ENCODE peak calls at places on chromosomes 2 and 18, in nine cellular contexts. One of them, this sample, is unnamed. For H3K9me3, the result is how much of the 10 kb centered on the place peaks cover.

GRCh38 chr18:61922435-61922834 is 29.6 kb upstream of the RNF152 start:
- DNase-seq in tibial artery: no peak
- DNase-seq in SK-N-SH: no peak
- DNase-seq in pancreas: no peak
- DNase-seq in left ventricle myocardium inferior: no peak
- DNase-seq in testis: no peak
- DNase-seq in mammary epithelial cell: peak
- DNase-seq in Peyer's patch: no peak
- DNase-seq in lung: no peak
- DNase-seq in this sample: no peak

GRCh38 chr2:239678666-239679296 is 278.0 kb upstream of the HDAC4 start:
- DNase-seq in tibial artery: peak
- DNase-seq in SK-N-SH: no peak
- DNase-seq in pancreas: no peak
- DNase-seq in left ventricle myocardium inferior: no peak
- DNase-seq in testis: peak
- DNase-seq in mammary epithelial cell: no peak
- DNase-seq in Peyer's patch: no peak
- DNase-seq in lung: no peak
- DNase-seq in this sample: no peak

GRCh38 chr18:46718501-46719341 is 38.1 kb downstream of the ST8SIA5 start:
- DNase-seq in tibial artery: no peak
- DNase-seq in SK-N-SH: no peak
- DNase-seq in pancreas: no peak
- DNase-seq in left ventricle myocardium inferior: no peak
- DNase-seq in testis: no peak
- DNase-seq in mammary epithelial cell: peak
- DNase-seq in Peyer's patch: peak
- DNase-seq in lung: no peak
- DNase-seq in this sample: no peak

GRCh38 chr2:230226090-230226551 is 585 bp downstream of the SP140 start:
- DNase-seq in tibial artery: no peak
- DNase-seq in SK-N-SH: no peak
- DNase-seq in pancreas: no peak
- DNase-seq in left ventricle myocardium inferior: no peak
- DNase-seq in testis: no peak
- DNase-seq in mammary epithelial cell: no peak
- DNase-seq in Peyer's patch: peak
- DNase-seq in lung: no peak
- DNase-seq in this sample: no peak

GRCh38 chr2:23436346-23437099 is 51.5 kb downstream of the KLHL29 start:
- DNase-seq in tibial artery: peak
- DNase-seq in SK-N-SH: no peak
- DNase-seq in pancreas: no peak
- DNase-seq in left ventricle myocardium inferior: no peak
- DNase-seq in testis: no peak
- DNase-seq in mammary epithelial cell: peak
- DNase-seq in Peyer's patch: no peak
- DNase-seq in lung: no peak
- DNase-seq in this sample: peak

GRCh38 chr2:43158259-43158880 is 68.0 kb downstream of the ZFP36L2 start:
- DNase-seq in tibial artery: peak
- DNase-seq in SK-N-SH: no peak
- DNase-seq in pancreas: peak
- DNase-seq in left ventricle myocardium inferior: peak
- DNase-seq in testis: no peak
- DNase-seq in mammary epithelial cell: peak
- DNase-seq in Peyer's patch: peak
- DNase-seq in lung: peak
- DNase-seq in this sample: no peak

GRCh38 chr2:226578879-226579278 is 220.7 kb downstream of the IRS1 start:
- DNase-seq in tibial artery: no peak
- DNase-seq in SK-N-SH: no peak
- DNase-seq in pancreas: no peak
- DNase-seq in left ventricle myocardium inferior: no peak
- DNase-seq in testis: no peak
- DNase-seq in mammary epithelial cell: peak
- DNase-seq in Peyer's patch: no peak
- DNase-seq in lung: peak
- DNase-seq in this sample: no peak

GRCh38 chr18:37322497-37323035 is 243.0 kb downstream of the CELF4 start:
- DNase-seq in tibial artery: no peak
- DNase-seq in SK-N-SH: peak
- DNase-seq in pancreas: peak
- DNase-seq in left ventricle myocardium inferior: no peak
- DNase-seq in testis: peak
- DNase-seq in mammary epithelial cell: no peak
- DNase-seq in Peyer's patch: no peak
- DNase-seq in lung: no peak
- DNase-seq in this sample: peak

GRCh38 chr18:21820035-21820810 is 79.6 kb downstream of the MIB1 start:
- DNase-seq in tibial artery: no peak
- DNase-seq in SK-N-SH: peak
- DNase-seq in pancreas: no peak
- DNase-seq in left ventricle myocardium inferior: no peak
- DNase-seq in testis: no peak
- DNase-seq in mammary epithelial cell: peak
- DNase-seq in Peyer's patch: no peak
- DNase-seq in lung: no peak
- DNase-seq in this sample: no peak

GRCh38 chr2:224309216-224309615 is 92.7 kb downstream of the FAM124B start:
- DNase-seq in tibial artery: no peak
- DNase-seq in SK-N-SH: no peak
- DNase-seq in pancreas: no peak
- DNase-seq in left ventricle myocardium inferior: no peak
- DNase-seq in testis: no peak
- DNase-seq in mammary epithelial cell: peak
- DNase-seq in Peyer's patch: no peak
- DNase-seq in lung: no peak
- DNase-seq in this sample: no peak

GRCh38 chr2:37506407-37507068 is 162.1 kb downstream of the QPCT start:
- DNase-seq in tibial artery: no peak
- DNase-seq in SK-N-SH: peak
- DNase-seq in pancreas: no peak
- DNase-seq in left ventricle myocardium inferior: no peak
- DNase-seq in testis: no peak
- DNase-seq in mammary epithelial cell: no peak
- DNase-seq in Peyer's patch: no peak
- DNase-seq in lung: no peak
- DNase-seq in this sample: no peak

GRCh38 chr2:42902939-42903709 is 110.7 kb upstream of the HAAO start:
- DNase-seq in tibial artery: no peak
- DNase-seq in SK-N-SH: no peak
- DNase-seq in pancreas: no peak
- DNase-seq in left ventricle myocardium inferior: no peak
- DNase-seq in testis: no peak
- DNase-seq in mammary epithelial cell: no peak
- DNase-seq in Peyer's patch: no peak
- DNase-seq in lung: no peak
- DNase-seq in this sample: no peak

GRCh38 chr2:26577442-26578433 is 63.4 kb downstream of the CIB4 start:
- DNase-seq in tibial artery: peak
- DNase-seq in SK-N-SH: peak
- DNase-seq in pancreas: peak
- DNase-seq in left ventricle myocardium inferior: peak
- DNase-seq in testis: peak
- DNase-seq in mammary epithelial cell: peak
- DNase-seq in Peyer's patch: peak
- DNase-seq in lung: peak
- DNase-seq in this sample: peak

GRCh38 chr2:42963452-42964068 is 171.2 kb upstream of the HAAO start:
- DNase-seq in tibial artery: no peak
- DNase-seq in SK-N-SH: no peak
- DNase-seq in pancreas: no peak
- DNase-seq in left ventricle myocardium inferior: no peak
- DNase-seq in testis: no peak
- DNase-seq in mammary epithelial cell: no peak
- DNase-seq in Peyer's patch: no peak
- DNase-seq in lung: no peak
- DNase-seq in this sample: no peak

GRCh38 chr2:25324905-25325592 is 16.7 kb downstream of the DNMT3A start:
- DNase-seq in tibial artery: peak
- DNase-seq in SK-N-SH: peak
- DNase-seq in pancreas: no peak
- DNase-seq in left ventricle myocardium inferior: no peak
- DNase-seq in testis: peak
- DNase-seq in mammary epithelial cell: no peak
- DNase-seq in Peyer's patch: no peak
- DNase-seq in lung: no peak
- DNase-seq in this sample: no peak

GRCh38 chr2:18242716-18243115 is 317.7 kb downstream of the RDH14 start:
- DNase-seq in tibial artery: no peak
- DNase-seq in SK-N-SH: no peak
- DNase-seq in pancreas: no peak
- DNase-seq in left ventricle myocardium inferior: no peak
- DNase-seq in testis: no peak
- DNase-seq in mammary epithelial cell: no peak
- DNase-seq in Peyer's patch: no peak
- DNase-seq in lung: no peak
- DNase-seq in this sample: peak

GRCh38 chr2:186732843-186733242 is 39.0 kb downstream of the FAM171B start:
- DNase-seq in tibial artery: no peak
- DNase-seq in SK-N-SH: no peak
- DNase-seq in pancreas: no peak
- DNase-seq in left ventricle myocardium inferior: no peak
- DNase-seq in testis: no peak
- DNase-seq in mammary epithelial cell: no peak
- DNase-seq in Peyer's patch: no peak
- DNase-seq in lung: no peak
- DNase-seq in this sample: no peak
- H3K9me3 ChIP-seq in tibial artery: under half
- H3K9me3 ChIP-seq in SK-N-SH: under half
- H3K9me3 ChIP-seq in pancreas: under half
- H3K9me3 ChIP-seq in left ventricle myocardium inferior: under half
- H3K9me3 ChIP-seq in testis: under half
- H3K9me3 ChIP-seq in mammary epithelial cell: under half
- H3K9me3 ChIP-seq in Peyer's patch: under half
- H3K9me3 ChIP-seq in lung: under half
- H3K9me3 ChIP-seq in this sample: under half

DNA sequence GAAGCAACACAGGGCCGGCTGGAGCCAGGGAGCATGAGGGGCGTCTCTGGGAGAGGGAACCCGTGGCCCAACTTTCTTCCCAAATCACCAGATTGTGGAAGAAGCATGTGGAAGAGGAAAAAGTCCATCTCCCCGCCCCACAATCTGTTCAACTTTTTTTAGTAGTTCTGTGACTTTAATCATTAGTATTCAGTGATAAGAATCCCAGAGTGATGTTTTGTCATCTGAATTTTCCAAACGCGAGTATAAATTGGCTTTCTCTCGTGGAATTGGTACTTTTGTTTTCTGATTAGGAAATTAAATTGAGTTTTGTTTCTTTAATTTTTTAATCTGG is 134.9 kb upstream of the EPC2 start:
- DNase-seq in tibial artery: no peak
- DNase-seq in SK-N-SH: no peak
- DNase-seq in pancreas: no peak
- DNase-seq in left ventricle myocardium inferior: no peak
- DNase-seq in testis: no peak
- DNase-seq in mammary epithelial cell: no peak
- DNase-seq in Peyer's patch: no peak
- DNase-seq in lung: no peak
- DNase-seq in this sample: no peak
- TF ChIP-seq CTCF in tibial artery: no peak
- TF ChIP-seq CTCF in SK-N-SH: no peak
- TF ChIP-seq CTCF in pancreas: no peak
- TF ChIP-seq CTCF in left ventricle myocardium inferior: no peak
- TF ChIP-seq CTCF in testis: no peak
- TF ChIP-seq CTCF in mammary epithelial cell: no peak
- TF ChIP-seq CTCF in Peyer's patch: no peak
- TF ChIP-seq CTCF in lung: no peak
- TF ChIP-seq CTCF in this sample: no peak

DNA sequence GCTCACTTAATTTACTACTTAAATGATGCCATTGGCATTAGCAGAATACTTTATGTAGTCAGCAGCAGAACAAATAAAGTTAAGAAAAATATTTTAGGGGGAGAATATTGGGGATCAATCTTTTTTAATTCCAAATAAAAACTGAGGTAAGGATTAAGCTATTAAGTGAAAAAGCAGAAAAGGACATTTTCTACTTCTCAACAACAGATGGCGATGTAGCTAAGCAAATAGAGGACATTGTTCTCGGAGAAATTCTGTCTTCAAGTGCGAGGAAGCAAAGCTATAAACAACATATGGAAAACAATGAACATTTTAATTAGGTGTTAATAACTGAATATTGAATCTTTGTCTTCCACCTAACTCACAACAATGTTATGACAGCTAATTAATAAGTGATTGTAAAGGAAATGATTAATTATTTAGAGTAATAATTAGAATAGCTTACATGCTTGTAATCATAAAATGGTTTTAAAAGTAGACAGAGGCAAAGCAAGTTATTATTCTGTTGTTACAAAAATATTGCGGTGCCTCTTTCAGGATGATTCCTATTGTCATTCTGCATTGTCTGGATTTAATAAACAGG is 32.8 kb upstream of the CCDC93 start:
- DNase-seq in tibial artery: no peak
- DNase-seq in SK-N-SH: peak
- DNase-seq in pancreas: no peak
- DNase-seq in left ventricle myocardium inferior: no peak
- DNase-seq in testis: no peak
- DNase-seq in mammary epithelial cell: peak
- DNase-seq in Peyer's patch: no peak
- DNase-seq in lung: no peak
- DNase-seq in this sample: no peak
- H3K4me3 ChIP-seq in tibial artery: no peak
- H3K4me3 ChIP-seq in SK-N-SH: no peak
- H3K4me3 ChIP-seq in pancreas: no peak
- H3K4me3 ChIP-seq in left ventricle myocardium inferior: no peak
- H3K4me3 ChIP-seq in testis: no peak
- H3K4me3 ChIP-seq in mammary epithelial cell: no peak
- H3K4me3 ChIP-seq in Peyer's patch: no peak
- H3K4me3 ChIP-seq in lung: no peak
- H3K4me3 ChIP-seq in this sample: no peak

GRCh38 chr2:89763254-89763580 is 1071.7 kb downstream of the RPIA start:
- DNase-seq in tibial artery: peak
- DNase-seq in SK-N-SH: peak
- DNase-seq in pancreas: no peak
- DNase-seq in left ventricle myocardium inferior: no peak
- DNase-seq in testis: no peak
- DNase-seq in mammary epithelial cell: no peak
- DNase-seq in Peyer's patch: no peak
- DNase-seq in lung: no peak
- DNase-seq in this sample: peak
- H3K9me3 ChIP-seq in tibial artery: under half
- H3K9me3 ChIP-seq in SK-N-SH: under half
- H3K9me3 ChIP-seq in pancreas: under half
- H3K9me3 ChIP-seq in left ventricle myocardium inferior: under half
- H3K9me3 ChIP-seq in testis: under half
- H3K9me3 ChIP-seq in mammary epithelial cell: under half
- H3K9me3 ChIP-seq in Peyer's patch: under half
- H3K9me3 ChIP-seq in lung: under half
- H3K9me3 ChIP-seq in this sample: under half

GRCh38 chr2:201071305-201072200 is at the start of the genes HYCC2 and NDUFB3:
- DNase-seq in tibial artery: peak
- DNase-seq in SK-N-SH: peak
- DNase-seq in pancreas: peak
- DNase-seq in left ventricle myocardium inferior: peak
- DNase-seq in testis: peak
- DNase-seq in mammary epithelial cell: peak
- DNase-seq in Peyer's patch: peak
- DNase-seq in lung: peak
- DNase-seq in this sample: peak
- TF ChIP-seq CTCF in tibial artery: no peak
- TF ChIP-seq CTCF in SK-N-SH: peak
- TF ChIP-seq CTCF in pancreas: no peak
- TF ChIP-seq CTCF in left ventricle myocardium inferior: peak
- TF ChIP-seq CTCF in testis: peak
- TF ChIP-seq CTCF in mammary epithelial cell: peak
- TF ChIP-seq CTCF in Peyer's patch: peak
- TF ChIP-seq CTCF in lung: peak
- TF ChIP-seq CTCF in this sample: peak